ENCODE peak calls at places on chromosome X, in five cellular contexts. Y is K562, V is SK-N-SH, J is HepG2, C is GM12878. Z is an unnamed sample.

GRCh38 chrX:120459313-120459712 is 9.8 kb downstream of the LAMP2 start:
- DNase-seq in V (no peak), J (no peak), Y (no peak), C (no peak), Z (no peak)

GRCh38 chrX:124736553-124737240 is 390.3 kb downstream of the SH2D1A start:
- DNase-seq in V (no peak), C (no peak), J (no peak), Y (no peak), Z (no peak)

GRCh38 chrX:10341309-10341708 is 184.5 kb downstream of the CLCN4 start:
- DNase-seq in J (no peak), V (no peak), Y (no peak), C (no peak), Z (no peak)

GRCh38 chrX:39848243-39848642 is 249.5 kb downstream of the BCOR start:
- DNase-seq in J (no peak), V (no peak), Y (peak; percentile 37), C (no peak), Z (no peak)

GRCh38 chrX:44344194-44344593 is 722 bp upstream of the EFHC2 start:
- DNase-seq in Y (peak; percentile 59), J (no peak), C (no peak), V (no peak), Z (no peak)

GRCh38 chrX:93422693-93423092 is 250.7 kb downstream of the NAP1L3 start:
- DNase-seq in Y (peak; percentile 12), V (peak; percentile 19), J (peak; percentile 0), C (no peak), Z (no peak)

GRCh38 chrX:152993933-152994332 is at the start of gene PNMA5:
- DNase-seq in C (no peak), Y (no peak), V (no peak), J (no peak), Z (no peak)

GRCh38 chrX:153981771-153982533 is 9.4 kb downstream of the TMEM187 start:
- DNase-seq in J (no peak), V (no peak), C (no peak), Y (no peak), Z (no peak)

GRCh38 chrX:150873616-150874015 is 24.9 kb downstream of the CD99L2 start:
- DNase-seq in V (no peak), J (no peak), C (no peak), Y (no peak), Z (no peak)

GRCh38 chrX:85963736-85964135 is 83.6 kb downstream of the CHM start:
- DNase-seq in J (peak; percentile 1), V (no peak), Y (no peak), C (no peak), Z (no peak)

GRCh38 chrX:114800719-114801118 is 216.7 kb downstream of the IL13RA2 start:
- DNase-seq in Y (peak; percentile 10), V (no peak), C (no peak), J (peak; percentile 15), Z (no peak)

GRCh38 chrX:154412468-154412867 is 1.1 kb downstream of the TAFAZZIN start:
- DNase-seq in Y (no peak), V (peak; percentile 57), C (no peak), J (no peak), Z (no peak)

GRCh38 chrX:13898084-13898483 is 81.2 kb upstream of the GPM6B start:
- DNase-seq in J (no peak), V (peak; percentile 11), C (peak; percentile 13), Y (no peak), Z (no peak)

GRCh38 chrX:153333821-153334653 is at the start of gene ZNF275:
- DNase-seq in C (no peak), V (peak; percentile 94), J (peak; percentile 29), Y (peak; percentile 94), Z (peak; percentile 72)

GRCh38 chrX:68462653-68463052 is 29.4 kb upstream of the OPHN1 start:
- DNase-seq in C (no peak), J (no peak), Y (peak; percentile 8), V (no peak), Z (no peak)

GRCh38 chrX:37476571-37477188 is 94.8 kb upstream of the LANCL3 start:
- DNase-seq in C (no peak), J (no peak), Y (no peak), V (no peak), Z (no peak)

GRCh38 chrX:119008122-119008744 is 33.8 kb downstream of the LONRF3 start:
- DNase-seq in Y (peak; percentile 34), V (peak; percentile 43), C (no peak), J (peak; percentile 6), Z (no peak)

GRCh38 chrX:154829926-154830442 is 4.5 kb downstream of the SMIM9 start:
- DNase-seq in Y (peak; percentile 23), C (no peak), J (no peak), V (no peak), Z (no peak)

GRCh38 chrX:41473936-41474725 is 27.0 kb downstream of the NYX start:
- DNase-seq in Y (no peak), C (no peak), V (no peak), J (no peak), Z (no peak)

GRCh38 chrX:20144491-20144890 is 2.9 kb upstream of the EIF1AX start:
- DNase-seq in V (no peak), C (no peak), J (no peak), Y (no peak), Z (no peak)

GRCh38 chrX:130680164-130681035 is 222.6 kb downstream of the ENOX2 start:
- DNase-seq in C (no peak), J (peak; percentile 68), Y (no peak), V (no peak), Z (no peak)

GRCh38 chrX:1416965-1417760 is 25.2 kb upstream of the SLC25A6 start:
- DNase-seq in V (no peak), Y (no peak), J (no peak), C (no peak), Z (no peak)

GRCh38 chrX:16771483-16772398 is 14.5 kb upstream of the TXLNG start:
- DNase-seq in C (no peak), Y (peak; percentile 56), J (peak; percentile 86), V (peak; percentile 44), Z (no peak)

GRCh38 chrX:153595859-153596857 is 2.8 kb downstream of the CCNQ start:
- DNase-seq in Y (no peak), C (no peak), J (no peak), V (no peak), Z (no peak)

GRCh38 chrX:24424948-24425347 is 40.1 kb upstream of the PDK3 start:
- DNase-seq in V (no peak), C (no peak), J (no peak), Y (no peak), Z (no peak)

GRCh38 chrX:136780738-136781137 is at the start of gene ARHGEF6:
- DNase-seq in Y (no peak), V (no peak), C (no peak), J (no peak), Z (no peak)

GRCh38 chrX:149504226-149504914 is 736 bp downstream of the IDS start:
- DNase-seq in Y (peak; percentile 53), C (no peak), J (no peak), V (peak; percentile 67), Z (peak; percentile 28)

GRCh38 chrX:34687095-34687494 is 30.0 kb upstream of the TMEM47 start:
- DNase-seq in V (no peak), Y (no peak), C (no peak), J (no peak), Z (no peak)

GRCh38 chrX:102085706-102086105 is 39.8 kb upstream of the TCEAL2 start:
- DNase-seq in C (no peak), Y (no peak), V (no peak), J (no peak), Z (no peak)

GRCh38 chrX:12469296-12469695 is 321.9 kb upstream of the PRPS2 start:
- DNase-seq in Y (no peak), C (no peak), J (no peak), V (no peak), Z (no peak)

GRCh38 chrX:44529315-44529714 is 13.3 kb downstream of the FUNDC1 start:
- DNase-seq in Y (no peak), J (no peak), C (no peak), V (no peak), Z (no peak)

GRCh38 chrX:38699603-38700110 is 101.6 kb upstream of the MID1IP1 start:
- DNase-seq in Y (no peak), J (no peak), C (no peak), V (no peak), Z (no peak)

GRCh38 chrX:50780144-50780543 is 33.9 kb downstream of the SHROOM4 start:
- DNase-seq in J (no peak), V (no peak), C (no peak), Y (no peak), Z (no peak)
- TF ChIP-seq TAF1 in J (no peak), V (no peak), C (no peak), Y (no peak), Z (no peak)

GRCh38 chrX:139924696-139925094 is 8.2 kb downstream of the ATP11C start:
- DNase-seq in V (no peak), Y (no peak), J (peak; percentile 3), C (no peak), Z (no peak)
- TF ChIP-seq TAF1 in V (no peak), Y (no peak), J (no peak), C (no peak), Z (no peak)

DNA sequence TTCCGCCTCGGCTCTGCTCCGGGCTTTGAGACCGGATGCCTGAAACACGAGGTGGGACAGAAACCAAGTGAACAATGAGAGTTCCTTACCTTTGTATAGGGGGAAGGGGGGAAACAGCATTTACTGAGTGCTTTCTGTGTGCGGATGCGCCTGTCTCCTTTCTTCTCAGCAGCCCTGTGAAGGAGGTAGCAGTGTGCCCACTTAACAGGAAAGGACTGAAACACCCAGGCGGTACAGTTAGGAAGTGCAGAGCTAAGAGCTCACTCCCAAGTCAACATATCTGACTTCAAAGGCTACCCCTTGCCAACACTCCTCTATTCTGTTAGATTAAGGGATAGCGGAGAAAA is 43.1 kb upstream of the TMSB15B start:
- DNase-seq in V (no peak), C (no peak), J (no peak), Y (no peak), Z (no peak)
- TF ChIP-seq TAF1 in V (no peak), C (no peak), J (no peak), Y (no peak), Z (no peak)

GRCh38 chrX:9315086-9315485 is 149.8 kb upstream of the TBL1X start:
- DNase-seq in Y (no peak), V (no peak), C (no peak), J (no peak), Z (no peak)
- TF ChIP-seq TAF1 in Y (no peak), V (no peak), C (no peak), J (no peak), Z (no peak)

DNA sequence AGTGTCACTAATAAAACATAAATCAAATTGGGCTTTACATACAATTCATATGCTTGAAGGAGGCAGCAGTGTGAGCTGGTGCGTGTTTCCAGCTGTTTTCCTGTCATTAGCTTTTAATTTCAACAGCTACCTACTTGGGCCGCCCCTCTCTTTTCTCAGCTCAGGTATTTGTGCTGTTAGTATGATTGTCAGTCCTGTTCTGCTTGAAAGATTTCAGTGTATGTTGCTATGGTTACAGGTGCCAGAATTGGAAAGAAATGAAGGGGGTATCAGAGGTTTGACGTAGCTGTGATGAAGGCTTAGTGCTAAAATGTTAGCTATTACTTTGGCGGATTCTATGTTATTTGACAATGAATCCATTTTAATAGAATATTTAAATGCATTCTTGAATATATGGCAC is 440.2 kb downstream of the ZIC3 start:
- DNase-seq in J (no peak), Y (no peak), V (no peak), C (no peak), Z (no peak)
- TF ChIP-seq TAF1 in J (no peak), Y (no peak), V (no peak), C (no peak), Z (no peak)

GRCh38 chrX:22922961-22923360 is 76.8 kb upstream of the DDX53 start:
- DNase-seq in Y (no peak), J (no peak), C (no peak), V (no peak), Z (no peak)
- TF ChIP-seq TAF1 in Y (no peak), J (no peak), C (no peak), V (no peak), Z (no peak)